ENCODE peak calls at places on chromosomes 6 and 20, in eight cellular contexts. L is heart right ventricle, R is AG09319, E is left lung, F is cardiac fibroblast, M is psoas muscle, B is kidney, D is mammary epithelial cell. G is an unnamed sample.
A peak's percentile ranks its signal among the peaks of the same experiment; 100 is the strongest.

GRCh38 chr20:17938889-17939619 is 29.5 kb downstream of the SNX5 start:
- DNase-seq in B (no peak), F (peak; percentile 65), L (peak; percentile 57), M (peak; percentile 60), D (peak; percentile 29), R (no peak), E (peak; percentile 65), G (peak; percentile 77)

GRCh38 chr6:130215526-130215925 is 7.2 kb downstream of the SAMD3 start:
- DNase-seq in E (no peak), L (no peak), M (no peak), B (no peak), F (no peak), R (no peak), D (no peak), G (no peak)

GRCh38 chr6:138970159-138970558 is 17.9 kb downstream of the REPS1 start:
- DNase-seq in E (no peak), B (no peak), M (no peak), L (no peak), R (no peak), D (no peak), F (no peak), G (no peak)

GRCh38 chr6:18327621-18328548 is 59.3 kb upstream of the RNF144B start:
- DNase-seq in M (no peak), D (no peak), L (no peak), F (no peak), E (peak; percentile 83), R (no peak), B (peak; percentile 77), G (no peak)

GRCh38 chr6:121694389-121695185 is 259.1 kb downstream of the GJA1 start:
- DNase-seq in B (no peak), L (no peak), F (peak; percentile 58), M (no peak), R (no peak), E (no peak), D (no peak), G (no peak)

GRCh38 chr20:36303020-36303595 is 3.0 kb upstream of the DLGAP4 start:
- DNase-seq in B (no peak), E (no peak), M (no peak), L (no peak), R (no peak), F (no peak), D (no peak), G (no peak)

GRCh38 chr20:58932170-58932569 is 48.9 kb upstream of the NELFCD start:
- DNase-seq in B (no peak), F (no peak), L (no peak), D (no peak), M (no peak), R (no peak), E (no peak), G (no peak)

GRCh38 chr6:164230804-164231203 is 816.3 kb downstream of the QKI start:
- DNase-seq in D (no peak), L (no peak), M (no peak), R (no peak), E (no peak), B (no peak), F (no peak), G (no peak)

GRCh38 chr20:8535403-8536003 is 403.4 kb downstream of the PLCB1 start:
- DNase-seq in D (no peak), R (no peak), M (no peak), E (no peak), L (no peak), F (peak; percentile 35), B (no peak), G (peak; percentile 13)

GRCh38 chr6:1144842-1145755 is 166.8 kb upstream of the FOXQ1 start:
- DNase-seq in L (no peak), R (peak; percentile 65), D (peak; percentile 34), E (no peak), F (no peak), B (no peak), M (no peak), G (no peak)

GRCh38 chr6:1560281-1561058 is 49.2 kb upstream of the FOXC1 start:
- DNase-seq in E (no peak), F (no peak), M (no peak), D (peak; percentile 36), B (no peak), R (no peak), L (no peak), G (no peak)

GRCh38 chr6:33988121-33989015 is 157.5 kb downstream of the GRM4 start:
- DNase-seq in E (no peak), B (peak; percentile 62), R (no peak), D (no peak), F (no peak), M (no peak), L (no peak), G (no peak)

GRCh38 chr20:56440346-56441007 is 27.9 kb upstream of the RTF2 start:
- DNase-seq in D (no peak), F (no peak), R (no peak), B (no peak), M (no peak), E (no peak), L (no peak), G (peak; percentile 68)

GRCh38 chr20:18712116-18712515 is 101.5 kb upstream of the SCP2D1 start:
- DNase-seq in L (no peak), M (no peak), F (peak; percentile 8), D (no peak), R (no peak), E (no peak), B (no peak), G (no peak)

GRCh38 chr20:7980332-7981046 is 39.1 kb downstream of the TMX4 start:
- DNase-seq in D (peak; percentile 50), B (no peak), L (no peak), M (no peak), F (peak; percentile 62), R (peak; percentile 8), E (no peak), G (peak; percentile 21)

GRCh38 chr20:49325981-49326380 is 48.1 kb upstream of the ZNFX1 start:
- DNase-seq in E (no peak), L (no peak), R (peak; percentile 54), D (no peak), F (peak; percentile 19), B (no peak), M (no peak), G (no peak)

GRCh38 chr6:152107973-152108372 is 300.5 kb downstream of the ESR1 start:
- DNase-seq in L (no peak), M (no peak), D (no peak), B (no peak), E (no peak), R (no peak), F (no peak), G (no peak)

GRCh38 chr20:21796059-21796458 is 90.6 kb downstream of the PAX1 start:
- DNase-seq in D (no peak), L (no peak), B (no peak), M (no peak), R (no peak), F (no peak), E (no peak), G (no peak)
- TF ChIP-seq CTCF in D (peak; percentile 12), L (no peak), B (no peak), M (no peak), R (no peak), F (no peak), E (no peak), G (peak; percentile 10)

DNA sequence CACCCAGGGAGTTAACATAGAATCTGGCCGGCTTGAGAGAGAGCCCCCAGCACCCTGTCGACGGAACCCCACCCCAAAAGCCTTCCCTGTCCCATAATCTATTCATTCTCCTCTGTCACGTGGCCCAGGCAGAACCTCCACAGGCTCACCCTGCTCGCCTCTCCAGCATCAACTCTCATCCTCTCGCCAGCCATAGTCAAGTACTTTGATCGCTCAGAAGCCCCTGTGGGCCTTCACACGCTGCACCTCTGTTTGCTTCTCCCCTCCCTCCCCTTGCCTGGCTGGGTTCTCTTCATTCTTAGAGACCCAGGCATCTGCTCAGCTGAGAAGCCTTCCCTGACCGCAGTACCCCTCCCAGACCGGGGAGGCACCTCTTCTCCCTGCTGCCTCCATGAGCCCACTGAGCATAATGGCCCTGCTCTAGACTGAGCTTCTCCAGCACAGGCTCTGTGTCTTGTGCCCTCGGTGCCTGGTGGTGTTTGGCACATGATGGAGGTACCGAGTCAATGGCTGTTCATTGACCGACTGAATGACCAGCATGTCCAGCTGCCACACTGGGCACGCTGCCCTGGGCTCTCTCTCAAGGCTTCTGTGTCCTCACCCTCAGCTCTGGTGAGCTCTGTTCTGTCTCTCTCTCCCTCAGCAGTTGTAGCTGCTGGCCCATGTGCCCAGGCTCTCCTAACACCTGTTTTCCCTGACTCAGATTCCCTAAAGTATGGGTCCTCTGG is 33.7 kb downstream of the PKIG start:
- DNase-seq in M (peak; percentile 73), L (no peak), D (no peak), R (no peak), F (no peak), E (no peak), B (peak; percentile 30), G (peak; percentile 30)
- TF ChIP-seq CTCF in M (no peak), L (no peak), D (no peak), R (no peak), F (no peak), E (no peak), B (no peak), G (no peak)

DNA sequence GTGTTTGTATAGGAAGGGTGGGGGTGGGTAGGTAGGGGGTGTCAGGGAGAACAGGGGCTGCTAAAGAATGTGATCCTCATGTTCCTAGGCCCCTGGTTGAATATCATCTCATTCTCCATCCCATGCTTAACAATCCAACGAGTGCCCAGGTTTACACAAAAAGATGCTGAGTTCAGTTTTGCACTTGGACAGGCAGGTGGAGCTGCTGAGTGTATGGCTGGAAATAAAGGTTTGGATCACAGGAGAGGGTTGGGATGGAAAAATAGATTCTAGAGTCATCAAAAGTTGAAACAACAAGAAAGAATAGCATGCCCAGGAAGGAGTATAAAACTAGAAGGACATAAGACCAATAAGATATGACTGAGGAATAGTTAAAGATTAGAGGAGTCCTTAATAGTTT is 14.2 kb downstream of the CHD6 start:
- DNase-seq in B (no peak), L (no peak), E (no peak), F (no peak), M (no peak), D (no peak), R (no peak), G (no peak)
- TF ChIP-seq CTCF in B (no peak), L (no peak), E (no peak), F (peak; percentile 19), M (no peak), D (peak; percentile 31), R (no peak), G (no peak)

DNA sequence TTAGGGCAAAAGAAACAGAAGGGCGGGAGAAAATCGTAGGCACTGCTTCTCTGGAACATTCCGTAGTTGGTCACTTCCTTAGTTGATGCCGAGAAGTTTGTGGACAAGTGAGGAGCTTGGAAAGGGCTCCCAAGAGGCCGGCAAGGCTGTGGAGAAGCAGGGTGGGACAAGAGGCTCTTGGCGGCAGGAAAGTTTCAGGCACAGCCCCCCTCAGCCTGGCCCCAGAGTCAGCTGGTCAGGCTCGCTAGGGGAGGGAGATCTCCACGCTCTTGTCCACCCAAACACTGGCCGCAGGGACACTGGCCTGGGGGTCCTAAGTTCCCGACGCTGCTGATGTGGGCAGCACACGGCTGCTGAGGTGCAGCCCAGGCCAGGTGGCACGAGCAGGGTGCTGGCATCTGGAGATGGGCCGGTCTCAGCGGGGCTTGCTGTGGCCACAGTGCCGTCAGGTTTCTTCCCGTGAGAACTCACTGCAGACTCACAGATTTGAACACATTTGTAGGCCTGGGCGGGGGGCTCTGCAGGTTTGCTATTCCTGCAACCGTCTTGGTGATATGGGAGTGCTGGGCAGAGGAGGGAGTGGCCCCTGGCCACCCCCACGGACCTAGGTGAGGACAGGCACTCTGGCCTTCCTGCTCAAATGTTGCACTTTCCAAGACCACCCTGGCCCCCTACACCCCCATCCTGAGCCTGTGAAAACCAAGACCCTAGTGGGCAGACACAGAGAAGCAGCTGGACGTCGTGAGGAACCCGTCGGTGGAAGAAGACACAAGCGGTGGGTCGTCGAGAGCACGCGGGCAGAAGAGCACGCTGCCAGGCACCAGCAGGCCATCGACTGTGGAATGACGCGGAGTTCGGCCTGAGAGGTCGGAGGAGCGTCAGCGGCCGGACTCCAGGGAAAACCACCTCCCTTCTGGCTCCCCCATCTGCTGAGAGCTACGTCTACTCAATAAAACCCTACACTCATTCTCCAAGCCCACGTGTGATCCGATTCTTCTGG is 160.1 kb downstream of the ERMARD start:
- DNase-seq in M (no peak), D (no peak), L (no peak), B (no peak), E (no peak), F (no peak), R (no peak), G (no peak)
- TF ChIP-seq CTCF in M (no peak), D (no peak), L (no peak), B (no peak), E (no peak), F (no peak), R (no peak), G (no peak)

G was measured in GM13976.